ENCODE peak calls at places on chromosomes 11 and 22, in four cellular contexts. H is DND-41, N is neuronal stem cell, Q is MM.1S. U is an unnamed sample.

GRCh38 chr22:46893281-46894020 is 131.0 kb downstream of the TBC1D22A start:
- DNase-seq in H (no peak), N (no peak), Q (no peak), U (no peak)

GRCh38 chr11:109422755-109423113 is 744 bp downstream of the C11orf87 start:
- DNase-seq in N (no peak), H (no peak), Q (no peak), U (no peak)

GRCh38 chr11:8671242-8671641 is 11.2 kb downstream of the TRIM66 start:
- DNase-seq in Q (no peak), N (peak; percentile 87), H (no peak), U (no peak)

GRCh38 chr22:46524203-46524740 is 13.1 kb downstream of the CELSR1 start:
- DNase-seq in N (no peak), Q (no peak), H (no peak), U (no peak)

GRCh38 chr11:69642549-69642912 is 1.6 kb downstream of the CCND1 start:
- DNase-seq in Q (peak; percentile 32), N (no peak), H (no peak), U (no peak)

GRCh38 chr22:17797721-17798559 is 23.7 kb upstream of the BID start:
- DNase-seq in H (peak; percentile 53), Q (no peak), N (no peak), U (no peak)

GRCh38 chr22:31742115-31742514 is 7.8 kb downstream of the PRR14L start:
- DNase-seq in Q (no peak), H (no peak), N (no peak), U (no peak)

GRCh38 chr22:44975444-44976262 is 34.2 kb downstream of the PHF21B start:
- DNase-seq in H (peak; percentile 92), Q (peak; percentile 85), N (peak; percentile 91), U (peak; percentile 26)

GRCh38 chr11:12223771-12224536 is 113.6 kb downstream of the MICAL2 start:
- DNase-seq in N (no peak), H (peak; percentile 46), Q (no peak), U (no peak)

GRCh38 chr22:45477366-45478107 is 25.1 kb upstream of the FBLN1 start:
- DNase-seq in H (no peak), N (no peak), Q (no peak), U (no peak)

GRCh38 chr11:94103476-94103875 is 25.2 kb upstream of the PANX1 start:
- DNase-seq in N (no peak), Q (no peak), H (no peak), U (no peak)

GRCh38 chr11:11931461-11932055 is 76.9 kb downstream of the DKK3 start:
- DNase-seq in N (peak; percentile 14), H (no peak), Q (peak; percentile 53), U (peak; percentile 37)

GRCh38 chr11:44609028-44609782 is 43.7 kb downstream of the CD82 start:
- DNase-seq in H (no peak), Q (no peak), N (no peak), U (no peak)

GRCh38 chr11:44611088-44611487 is 45.6 kb downstream of the CD82 start:
- DNase-seq in H (no peak), N (no peak), Q (no peak), U (no peak)

GRCh38 chr11:44611687-44612437 is 46.4 kb downstream of the CD82 start:
- DNase-seq in Q (no peak), H (no peak), N (no peak), U (no peak)

GRCh38 chr11:44609783-44610155 is 44.3 kb downstream of the CD82 start:
- DNase-seq in Q (no peak), N (no peak), H (no peak), U (no peak)

GRCh38 chr11:44610556-44610955 is 45.1 kb downstream of the CD82 start:
- DNase-seq in H (no peak), N (no peak), Q (no peak), U (no peak)
- H3K9ac ChIP-seq in H (no peak overlapping the region), N (no peak overlapping the region), Q (no peak overlapping the region), U (no peak overlapping the region)

GRCh38 chr11:35101223-35101622 is 37.7 kb upstream of the CD44 start:
- DNase-seq in H (no peak), Q (no peak), N (no peak), U (no peak)

GRCh38 chr11:35099278-35100018 is 39.5 kb upstream of the CD44 start:
- DNase-seq in H (no peak), Q (no peak), N (no peak), U (no peak)

GRCh38 chr11:35098850-35099249 is 40.1 kb upstream of the CD44 start:
- DNase-seq in Q (no peak), H (no peak), N (no peak), U (no peak)

GRCh38 chr11:35096737-35097136 is 42.2 kb upstream of the CD44 start:
- DNase-seq in N (no peak), Q (no peak), H (no peak), U (no peak)

DNA sequence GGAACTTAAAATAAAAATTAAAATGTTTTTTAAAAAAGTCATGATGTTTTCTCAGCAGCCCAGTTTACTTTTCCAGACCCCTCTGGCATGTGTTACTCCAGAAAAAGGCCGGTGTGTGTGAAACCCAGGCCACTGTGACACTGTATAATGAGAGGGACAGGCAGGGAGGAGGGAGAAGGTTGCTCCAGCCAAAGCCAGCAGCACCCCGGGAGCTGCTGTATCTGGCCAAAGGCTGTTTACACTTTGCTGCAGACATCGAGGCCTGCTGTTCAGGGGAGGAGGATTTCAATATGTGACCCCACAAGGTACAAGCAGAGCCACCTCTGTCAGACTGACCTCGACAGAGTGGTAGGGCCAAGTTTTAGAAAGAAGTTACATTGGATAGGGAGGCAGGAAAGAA is 41.2 kb upstream of the CD44 start:
- DNase-seq in H (no peak), Q (no peak), N (no peak), U (no peak)
- H3K27ac ChIP-seq in H (no peak overlapping the region), Q (no peak overlapping the region), N (no peak overlapping the region), U (no peak overlapping the region)

DNA sequence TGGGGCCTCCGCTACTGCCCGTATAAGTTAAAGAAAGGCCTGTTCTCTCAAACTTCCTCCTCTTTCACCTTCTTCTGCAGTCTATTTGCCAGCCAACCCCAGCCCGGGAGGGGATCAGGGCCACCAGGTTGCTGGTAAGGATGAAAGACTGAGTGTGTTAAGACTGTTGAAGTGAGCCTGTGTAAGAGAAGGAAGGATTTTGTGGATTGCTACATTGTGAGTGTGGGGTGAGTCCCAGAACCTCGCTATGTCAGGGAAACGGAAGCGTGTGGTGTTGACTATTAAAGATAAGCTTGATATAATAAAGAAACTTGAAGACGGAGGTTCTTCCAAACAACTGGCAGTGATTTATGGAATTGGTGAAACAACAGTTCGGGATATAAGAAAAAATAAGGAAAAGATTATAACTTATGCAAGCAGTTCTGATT is 604 bp downstream of the JRKL start:
- DNase-seq in N (no peak), H (no peak), Q (no peak), U (no peak)
- H3K9ac ChIP-seq in N (no peak overlapping the region), H (peak overlapping the region; percentile 91), Q (peak overlapping the region; percentile 65), U (peak overlapping the region; percentile 83)

GRCh38 chr11:82857145-82857544 is 43.1 kb downstream of the PRCP start:
- DNase-seq in N (no peak), H (no peak), Q (no peak), U (no peak)
- H3K27ac ChIP-seq in N (no peak overlapping the region), H (no peak overlapping the region), Q (no peak overlapping the region), U (no peak overlapping the region)

GRCh38 chr22:33841281-33842005 is 78.8 kb downstream of the LARGE1 start:
- DNase-seq in N (no peak), H (no peak), Q (no peak), U (no peak)
- H3K9ac ChIP-seq in N (no peak overlapping the region), H (no peak overlapping the region), Q (peak overlapping the region; percentile 83), U (no peak overlapping the region)